ENCODE peak calls at places on chromosome 21, in four cellular contexts. L is iPS DF 6.9, O is tibial nerve, T is neural progenitor cell. A is an unnamed sample.
A peak's percentile ranks its signal among the peaks of the same experiment; 100 is the strongest.

GRCh38 chr21:37119421-37120218 is 46.6 kb downstream of the TTC3 start:
- DNase-seq in L (peak; percentile 33), O (no peak), T (peak; percentile 67), A (peak; percentile 54)

GRCh38 chr21:32566990-32567389 is 18.3 kb downstream of the TCP10L start:
- DNase-seq in L (no peak), T (no peak), O (no peak), A (no peak)

GRCh38 chr21:15820857-15821256 is 91.1 kb downstream of the USP25 start:
- DNase-seq in L (no peak), O (no peak), T (no peak), A (no peak)

GRCh38 chr21:29300547-29301138 is 1.9 kb downstream of the BACH1 start:
- DNase-seq in L (no peak), O (no peak), T (no peak), A (no peak)

GRCh38 chr21:36113647-36114428 is 21.0 kb upstream of the CBR3 start:
- DNase-seq in L (no peak), O (no peak), T (no peak), A (no peak)

GRCh38 chr21:35643176-35643575 is 417.1 kb downstream of the SETD4 start:
- DNase-seq in T (no peak), L (no peak), O (no peak), A (no peak)

GRCh38 chr21:28781602-28782274 is 210.9 kb downstream of the LTN1 start:
- DNase-seq in T (peak; percentile 5), L (no peak), O (no peak), A (peak; percentile 13)

GRCh38 chr21:33231526-33231925 is 1.8 kb downstream of the IFNAR2 start:
- DNase-seq in T (no peak), O (no peak), L (no peak), A (no peak)

GRCh38 chr21:41119901-41120300 is 48.1 kb upstream of the BACE2 start:
- DNase-seq in L (no peak), T (no peak), O (no peak), A (no peak)

GRCh38 chr21:41109174-41109573 is 58.8 kb upstream of the BACE2 start:
- DNase-seq in T (no peak), L (no peak), O (no peak), A (no peak)

GRCh38 chr21:19109694-19110093 is 706.1 kb upstream of the TMPRSS15 start:
- DNase-seq in O (no peak), T (no peak), L (no peak), A (no peak)

GRCh38 chr21:46388206-46388880 is 64.4 kb downstream of the PCNT start:
- DNase-seq in L (no peak), O (no peak), T (no peak), A (peak; percentile 63)

GRCh38 chr21:21907271-21907670 is 909.1 kb downstream of the NCAM2 start:
- DNase-seq in T (no peak), O (no peak), L (no peak), A (no peak)

GRCh38 chr21:32298658-32299081 is at the start of gene MRAP:
- DNase-seq in T (no peak), L (no peak), O (no peak), A (no peak)

GRCh38 chr21:20997633-20998455 is at the start of gene NCAM2:
- DNase-seq in O (peak; percentile 39), L (no peak), T (peak; percentile 95), A (peak; percentile 89)

GRCh38 chr21:27477321-27477720 is 510.4 kb upstream of the ADAMTS5 start:
- DNase-seq in T (no peak), L (no peak), O (no peak), A (no peak)

GRCh38 chr21:36661511-36662309 is 37.2 kb upstream of the SIM2 start:
- DNase-seq in L (no peak), O (no peak), T (peak; percentile 62), A (peak; percentile 67)

GRCh38 chr21:27382404-27382803 is 415.5 kb upstream of the ADAMTS5 start:
- DNase-seq in L (no peak), O (no peak), T (no peak), A (no peak)

GRCh38 chr21:40732243-40732642 is 114.7 kb downstream of the DSCAM start:
- DNase-seq in O (no peak), L (no peak), T (no peak), A (no peak)

GRCh38 chr21:24045373-24045772 is 1561.9 kb downstream of the MRPL39 start:
- DNase-seq in L (no peak), T (no peak), O (no peak), A (no peak)

GRCh38 chr21:32364387-32364786 is 28.4 kb downstream of the URB1 start:
- DNase-seq in L (no peak), T (peak; percentile 15), O (peak; percentile 21), A (no peak)

GRCh38 chr21:37551406-37552355 is 185.1 kb downstream of the DYRK1A start:
- DNase-seq in L (no peak), T (no peak), O (no peak), A (no peak)

GRCh38 chr21:30206551-30207251 is 9.2 kb downstream of the CLDN8 start:
- DNase-seq in O (no peak), L (no peak), T (no peak), A (no peak)

GRCh38 chr21:31444061-31444460 is 100.0 kb upstream of the TIAM1 start:
- DNase-seq in O (no peak), L (no peak), T (no peak), A (no peak)

GRCh38 chr21:36565616-36566015 is 85.7 kb upstream of the CLDN14 start:
- DNase-seq in O (no peak), L (no peak), T (no peak), A (no peak)

DNA sequence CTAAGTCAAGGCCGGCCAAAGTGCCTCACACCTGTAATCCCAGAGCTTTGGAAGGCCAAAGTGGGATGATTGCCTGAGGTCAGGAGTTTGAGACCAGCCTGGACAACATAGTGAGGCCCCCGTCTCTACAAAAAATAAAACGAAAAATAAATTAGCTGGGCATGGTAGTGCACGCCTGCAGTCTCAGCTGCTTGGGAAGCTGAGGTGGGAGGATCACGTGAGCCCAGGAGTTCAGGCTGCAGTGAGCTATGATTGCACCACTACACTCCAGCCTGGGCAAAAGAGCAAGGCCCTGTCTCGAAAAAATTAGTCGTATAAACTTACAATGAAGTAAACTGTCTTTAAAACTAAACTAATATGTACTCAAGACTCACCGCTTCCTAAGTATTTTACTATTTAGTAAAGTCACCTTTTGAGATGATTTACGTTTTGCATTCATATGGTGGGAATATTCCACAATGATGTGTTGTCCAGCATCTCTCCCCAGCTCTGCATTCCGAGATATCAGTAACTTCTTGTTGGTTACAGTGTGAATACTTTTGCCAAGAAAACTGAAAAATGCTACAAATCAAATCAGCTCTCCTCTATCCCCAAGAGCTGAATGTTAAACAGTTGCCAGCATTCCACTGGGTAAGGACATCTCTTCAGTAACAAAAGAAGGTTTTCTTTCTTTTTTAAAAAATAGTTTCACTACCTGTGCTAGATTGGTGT is 84.9 kb upstream of the C21orf91 start:
- DNase-seq in T (no peak), O (no peak), L (no peak), A (no peak)
- H3K4me3 ChIP-seq in T (no peak overlapping the region), O (no peak overlapping the region), L (no peak overlapping the region), A (no peak overlapping the region)

GRCh38 chr21:25459993-25460392 is 147.3 kb downstream of the MRPL39 start:
- DNase-seq in T (no peak), O (no peak), L (no peak), A (no peak)

GRCh38 chr21:25462517-25462971 is 144.7 kb downstream of the MRPL39 start:
- DNase-seq in O (no peak), L (no peak), T (no peak), A (no peak)

GRCh38 chr21:25459365-25459764 is 147.9 kb downstream of the MRPL39 start:
- DNase-seq in T (no peak), O (no peak), L (no peak), A (no peak)

GRCh38 chr21:25464275-25464674 is 143.0 kb downstream of the MRPL39 start:
- DNase-seq in L (no peak), T (no peak), O (no peak), A (no peak)

DNA sequence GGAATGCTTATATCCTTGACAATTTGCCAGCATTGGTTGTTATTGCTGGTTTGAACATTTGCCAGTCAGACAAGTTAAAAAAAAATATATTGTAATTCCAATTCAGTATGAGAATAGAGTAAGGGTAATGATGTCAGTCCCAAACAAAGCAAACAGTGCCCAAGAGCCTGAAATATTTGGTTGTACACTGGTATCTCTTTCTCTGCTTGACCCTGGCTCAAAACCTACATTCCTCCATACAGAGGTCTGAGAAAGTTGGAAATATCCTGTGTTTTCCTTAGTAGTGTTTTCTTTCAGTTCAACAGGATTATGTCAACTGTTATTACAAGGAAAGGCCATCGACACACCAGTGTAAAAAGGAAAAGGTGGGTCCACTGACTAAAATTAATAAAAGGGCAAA is 145.6 kb downstream of the MRPL39 start:
- DNase-seq in L (no peak), O (no peak), T (no peak), A (no peak)
- H3K4me3 ChIP-seq in L (no peak overlapping the region), O (no peak overlapping the region), T (no peak overlapping the region), A (no peak overlapping the region)

GRCh38 chr21:43819511-43820405 is 30.4 kb downstream of the RRP1 start:
- DNase-seq in O (no peak), L (no peak), T (no peak), A (peak; percentile 57)

GRCh38 chr21:43816611-43817071 is 27.3 kb downstream of the RRP1 start:
- DNase-seq in O (no peak), T (no peak), L (no peak), A (peak; percentile 87)

GRCh38 chr21:43820466-43820865 is 31.1 kb downstream of the RRP1 start:
- DNase-seq in L (no peak), T (no peak), O (no peak), A (peak; percentile 15)

GRCh38 chr21:43817157-43818086 is 28.0 kb downstream of the RRP1 start:
- DNase-seq in O (no peak), L (no peak), T (no peak), A (peak; percentile 42)

GRCh38 chr21:43818685-43819084 is 29.3 kb downstream of the RRP1 start:
- DNase-seq in T (no peak), L (no peak), O (no peak), A (peak; percentile 57)
- H3K4me3 ChIP-seq in T (no peak overlapping the region), L (no peak overlapping the region), O (no peak overlapping the region), A (no peak overlapping the region)

DNA sequence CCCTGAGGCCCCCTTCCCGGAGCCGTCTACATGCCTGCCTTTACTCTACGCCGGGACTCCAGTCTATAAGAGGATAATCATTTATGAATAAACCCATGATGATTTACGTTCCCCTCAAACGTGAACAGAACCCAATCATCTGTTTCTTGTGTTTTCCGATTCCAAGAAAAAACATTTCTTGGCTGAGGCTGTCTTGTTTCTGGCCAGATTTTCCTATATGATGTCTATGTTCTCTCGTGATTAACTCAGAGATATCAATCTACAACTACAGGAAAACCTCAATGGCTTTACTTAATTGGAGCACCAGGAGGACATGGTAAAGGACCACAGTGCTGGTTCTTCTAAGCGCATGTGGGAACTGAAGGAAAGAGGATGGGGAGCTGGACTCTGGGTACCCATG is 22.3 kb downstream of the RCAN1 start:
- DNase-seq in L (no peak), O (no peak), T (no peak), A (no peak)
- H3K4me3 ChIP-seq in L (no peak overlapping the region), O (no peak overlapping the region), T (no peak overlapping the region), A (no peak overlapping the region)

GRCh38 chr21:38810826-38811164 is 5.1 kb downstream of the ETS2 start:
- DNase-seq in T (no peak), O (no peak), L (no peak), A (no peak)
- H3K4me3 ChIP-seq in T (no peak overlapping the region), O (no peak overlapping the region), L (no peak overlapping the region), A (no peak overlapping the region)

A was measured in H7.